ENCODE peak calls at places on chromosomes 13 and 19, in ten cellular contexts. One of them, this sample, is unnamed. For H3K36me3 and H3K4me1, the result is how much of the 10 kb centered on the place peaks cover.

GRCh38 chr19:17004386-17004785 is 22.2 kb downstream of the CPAMD8 start:
- DNase-seq in testis: no peak
- DNase-seq in left ventricle myocardium inferior: no peak
- DNase-seq in pancreas: no peak
- DNase-seq in DND-41: no peak
- DNase-seq in GM23248: no peak
- DNase-seq in IMR-90: no peak
- DNase-seq in fibroblast of lung: no peak
- DNase-seq in left lung: no peak
- DNase-seq in Caco-2: no peak
- DNase-seq in this sample: no peak

GRCh38 chr13:77300176-77301141 is 26.4 kb downstream of the MYCBP2 start:
- DNase-seq in testis: no peak
- DNase-seq in left ventricle myocardium inferior: no peak
- DNase-seq in pancreas: no peak
- DNase-seq in DND-41: no peak
- DNase-seq in GM23248: peak
- DNase-seq in IMR-90: peak
- DNase-seq in fibroblast of lung: peak
- DNase-seq in left lung: no peak
- DNase-seq in Caco-2: no peak
- DNase-seq in this sample: no peak

GRCh38 chr19:29542776-29543175 is 17.0 kb downstream of the VSTM2B start:
- DNase-seq in testis: no peak
- DNase-seq in left ventricle myocardium inferior: no peak
- DNase-seq in pancreas: no peak
- DNase-seq in DND-41: no peak
- DNase-seq in GM23248: no peak
- DNase-seq in IMR-90: no peak
- DNase-seq in fibroblast of lung: no peak
- DNase-seq in left lung: no peak
- DNase-seq in Caco-2: peak
- DNase-seq in this sample: no peak

GRCh38 chr13:109951491-109951890 is 165.1 kb upstream of the IRS2 start:
- DNase-seq in testis: no peak
- DNase-seq in left ventricle myocardium inferior: no peak
- DNase-seq in pancreas: no peak
- DNase-seq in DND-41: no peak
- DNase-seq in GM23248: no peak
- DNase-seq in IMR-90: no peak
- DNase-seq in fibroblast of lung: no peak
- DNase-seq in left lung: no peak
- DNase-seq in Caco-2: no peak
- DNase-seq in this sample: no peak

GRCh38 chr13:65085977-65086376 is 2144.2 kb downstream of the PCDH9 start:
- DNase-seq in testis: no peak
- DNase-seq in left ventricle myocardium inferior: no peak
- DNase-seq in pancreas: no peak
- DNase-seq in DND-41: no peak
- DNase-seq in GM23248: no peak
- DNase-seq in IMR-90: no peak
- DNase-seq in fibroblast of lung: no peak
- DNase-seq in left lung: peak
- DNase-seq in Caco-2: no peak
- DNase-seq in this sample: no peak

GRCh38 chr19:43432866-43433673 is 18.4 kb downstream of the TEX101 start:
- DNase-seq in testis: peak
- DNase-seq in left ventricle myocardium inferior: peak
- DNase-seq in pancreas: peak
- DNase-seq in DND-41: peak
- DNase-seq in GM23248: peak
- DNase-seq in IMR-90: peak
- DNase-seq in fibroblast of lung: peak
- DNase-seq in left lung: no peak
- DNase-seq in Caco-2: peak
- DNase-seq in this sample: peak

GRCh38 chr13:34349091-34349722 is 531.3 kb downstream of the RFC3 start:
- DNase-seq in testis: peak
- DNase-seq in left ventricle myocardium inferior: peak
- DNase-seq in pancreas: peak
- DNase-seq in DND-41: no peak
- DNase-seq in GM23248: peak
- DNase-seq in IMR-90: peak
- DNase-seq in fibroblast of lung: peak
- DNase-seq in left lung: no peak
- DNase-seq in Caco-2: no peak
- DNase-seq in this sample: peak

GRCh38 chr19:47414469-47414868 is 4.9 kb downstream of the MEIS3 start:
- DNase-seq in testis: no peak
- DNase-seq in left ventricle myocardium inferior: no peak
- DNase-seq in pancreas: no peak
- DNase-seq in DND-41: no peak
- DNase-seq in GM23248: no peak
- DNase-seq in IMR-90: no peak
- DNase-seq in fibroblast of lung: no peak
- DNase-seq in left lung: no peak
- DNase-seq in Caco-2: peak
- DNase-seq in this sample: no peak

GRCh38 chr13:100128373-100128772 is 39.5 kb downstream of the PCCA start:
- DNase-seq in testis: no peak
- DNase-seq in left ventricle myocardium inferior: no peak
- DNase-seq in pancreas: no peak
- DNase-seq in DND-41: no peak
- DNase-seq in GM23248: peak
- DNase-seq in IMR-90: peak
- DNase-seq in fibroblast of lung: peak
- DNase-seq in left lung: no peak
- DNase-seq in Caco-2: no peak
- DNase-seq in this sample: no peak

GRCh38 chr13:107803822-107804495 is 411.4 kb downstream of the LIG4 start:
- DNase-seq in testis: no peak
- DNase-seq in left ventricle myocardium inferior: no peak
- DNase-seq in pancreas: no peak
- DNase-seq in DND-41: no peak
- DNase-seq in GM23248: no peak
- DNase-seq in IMR-90: no peak
- DNase-seq in fibroblast of lung: no peak
- DNase-seq in left lung: no peak
- DNase-seq in Caco-2: no peak
- DNase-seq in this sample: no peak

GRCh38 chr19:7862413-7862951 is 11.7 kb downstream of the PRR36 start:
- DNase-seq in testis: peak
- DNase-seq in left ventricle myocardium inferior: peak
- DNase-seq in pancreas: peak
- DNase-seq in DND-41: peak
- DNase-seq in GM23248: peak
- DNase-seq in IMR-90: peak
- DNase-seq in fibroblast of lung: peak
- DNase-seq in left lung: peak
- DNase-seq in Caco-2: peak
- DNase-seq in this sample: peak

GRCh38 chr19:29867984-29868383 is 56.2 kb downstream of the CCNE1 start:
- DNase-seq in testis: no peak
- DNase-seq in left ventricle myocardium inferior: no peak
- DNase-seq in pancreas: no peak
- DNase-seq in DND-41: no peak
- DNase-seq in GM23248: no peak
- DNase-seq in IMR-90: no peak
- DNase-seq in fibroblast of lung: no peak
- DNase-seq in left lung: no peak
- DNase-seq in Caco-2: no peak
- DNase-seq in this sample: no peak

GRCh38 chr13:44726214-44726613 is 150.1 kb upstream of the TSC22D1 start:
- DNase-seq in testis: no peak
- DNase-seq in left ventricle myocardium inferior: no peak
- DNase-seq in pancreas: no peak
- DNase-seq in DND-41: no peak
- DNase-seq in GM23248: peak
- DNase-seq in IMR-90: peak
- DNase-seq in fibroblast of lung: peak
- DNase-seq in left lung: no peak
- DNase-seq in Caco-2: no peak
- DNase-seq in this sample: no peak

GRCh38 chr13:67763316-67763715 is 533.2 kb upstream of the PCDH9 start:
- DNase-seq in testis: no peak
- DNase-seq in left ventricle myocardium inferior: no peak
- DNase-seq in pancreas: no peak
- DNase-seq in DND-41: no peak
- DNase-seq in GM23248: no peak
- DNase-seq in IMR-90: no peak
- DNase-seq in fibroblast of lung: no peak
- DNase-seq in left lung: no peak
- DNase-seq in Caco-2: no peak
- DNase-seq in this sample: no peak

GRCh38 chr19:33502991-33503790 is 18.4 kb downstream of the PEPD start:
- DNase-seq in testis: no peak
- DNase-seq in left ventricle myocardium inferior: no peak
- DNase-seq in pancreas: no peak
- DNase-seq in DND-41: no peak
- DNase-seq in GM23248: no peak
- DNase-seq in IMR-90: no peak
- DNase-seq in fibroblast of lung: no peak
- DNase-seq in left lung: peak
- DNase-seq in Caco-2: no peak
- DNase-seq in this sample: no peak

GRCh38 chr13:21079206-21079605 is 17.8 kb upstream of the LATS2 start:
- DNase-seq in testis: no peak
- DNase-seq in left ventricle myocardium inferior: no peak
- DNase-seq in pancreas: no peak
- DNase-seq in DND-41: no peak
- DNase-seq in GM23248: no peak
- DNase-seq in IMR-90: no peak
- DNase-seq in fibroblast of lung: peak
- DNase-seq in left lung: no peak
- DNase-seq in Caco-2: no peak
- DNase-seq in this sample: no peak

DNA sequence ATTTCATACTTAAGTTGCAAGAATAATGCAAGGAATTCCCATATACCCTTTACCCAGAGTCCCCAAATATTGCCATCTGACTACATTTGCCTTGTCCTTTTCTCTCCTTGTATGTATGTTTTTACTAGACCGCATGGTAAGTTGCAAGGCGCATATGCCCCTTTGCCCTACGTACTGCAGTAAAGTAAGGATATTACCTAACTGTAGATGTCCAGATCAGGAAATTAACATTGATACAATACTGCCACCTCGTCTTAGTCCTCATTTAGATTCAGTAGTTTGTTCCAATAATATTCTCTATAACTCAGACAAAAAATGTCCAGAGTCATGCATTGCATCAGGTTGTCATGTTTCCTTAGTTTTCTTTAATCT is 9.3 kb downstream of the SAFB start:
- DNase-seq in testis: no peak
- DNase-seq in left ventricle myocardium inferior: no peak
- DNase-seq in pancreas: no peak
- DNase-seq in DND-41: no peak
- DNase-seq in GM23248: no peak
- DNase-seq in IMR-90: no peak
- DNase-seq in fibroblast of lung: no peak
- DNase-seq in left lung: no peak
- DNase-seq in Caco-2: no peak
- DNase-seq in this sample: no peak
- H3K36me3 ChIP-seq in testis: under half
- H3K36me3 ChIP-seq in left ventricle myocardium inferior: under half
- H3K36me3 ChIP-seq in pancreas: under half
- H3K36me3 ChIP-seq in DND-41: half or more
- H3K36me3 ChIP-seq in GM23248: under half
- H3K36me3 ChIP-seq in IMR-90: under half
- H3K36me3 ChIP-seq in fibroblast of lung: under half
- H3K36me3 ChIP-seq in left lung: under half
- H3K36me3 ChIP-seq in Caco-2: under half
- H3K36me3 ChIP-seq in this sample: under half

DNA sequence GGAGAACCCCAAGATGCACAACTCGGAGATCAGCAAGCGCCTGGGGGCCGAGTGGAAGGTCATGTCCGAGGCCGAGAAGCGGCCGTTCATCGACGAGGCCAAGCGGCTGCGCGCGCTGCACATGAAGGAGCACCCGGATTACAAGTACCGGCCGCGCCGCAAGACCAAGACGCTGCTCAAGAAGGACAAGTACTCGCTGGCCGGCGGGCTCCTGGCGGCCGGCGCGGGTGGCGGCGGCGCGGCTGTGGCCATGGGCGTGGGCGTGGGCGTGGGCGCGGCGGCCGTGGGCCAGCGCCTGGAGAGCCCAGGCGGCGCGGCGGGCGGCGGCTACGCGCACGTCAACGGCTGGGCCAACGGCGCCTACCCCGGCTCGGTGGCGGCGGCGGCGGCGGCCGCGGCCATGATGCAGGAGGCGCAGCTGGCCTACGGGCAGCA is 939 bp downstream of the SOX1 start:
- DNase-seq in testis: no peak
- DNase-seq in left ventricle myocardium inferior: no peak
- DNase-seq in pancreas: no peak
- DNase-seq in DND-41: no peak
- DNase-seq in GM23248: peak
- DNase-seq in IMR-90: no peak
- DNase-seq in fibroblast of lung: peak
- DNase-seq in left lung: peak
- DNase-seq in Caco-2: no peak
- DNase-seq in this sample: no peak
- H3K4me3 ChIP-seq in testis: no peak
- H3K4me3 ChIP-seq in left ventricle myocardium inferior: no peak
- H3K4me3 ChIP-seq in pancreas: no peak
- H3K4me3 ChIP-seq in DND-41: no peak
- H3K4me3 ChIP-seq in GM23248: no peak
- H3K4me3 ChIP-seq in IMR-90: no peak
- H3K4me3 ChIP-seq in fibroblast of lung: no peak
- H3K4me3 ChIP-seq in left lung: no peak
- H3K4me3 ChIP-seq in Caco-2: no peak
- H3K4me3 ChIP-seq in this sample: no peak

DNA sequence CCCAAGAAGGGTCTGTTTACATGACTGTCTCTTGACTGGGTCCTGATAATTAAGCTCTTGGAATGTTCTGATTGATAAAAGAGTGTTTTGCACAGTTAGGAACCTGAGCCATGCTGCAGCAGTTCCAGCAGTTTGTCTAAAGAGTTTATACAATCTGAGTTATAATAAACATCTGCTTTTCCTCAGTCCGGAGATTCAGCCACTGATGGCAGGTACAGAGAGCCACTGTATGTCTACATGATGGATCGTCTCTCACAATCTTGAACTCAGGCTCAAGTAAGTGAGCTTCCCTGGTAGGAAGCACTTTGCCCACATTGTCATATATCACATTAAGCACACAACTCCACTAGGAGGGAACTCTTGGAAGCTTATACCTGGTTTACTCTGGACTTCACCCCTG is 84.3 kb downstream of the UGGT2 start:
- DNase-seq in testis: no peak
- DNase-seq in left ventricle myocardium inferior: no peak
- DNase-seq in pancreas: no peak
- DNase-seq in DND-41: no peak
- DNase-seq in GM23248: no peak
- DNase-seq in IMR-90: no peak
- DNase-seq in fibroblast of lung: no peak
- DNase-seq in left lung: no peak
- DNase-seq in Caco-2: no peak
- DNase-seq in this sample: no peak
- H3K4me1 ChIP-seq in testis: under half
- H3K4me1 ChIP-seq in left ventricle myocardium inferior: under half
- H3K4me1 ChIP-seq in pancreas: under half
- H3K4me1 ChIP-seq in DND-41: under half
- H3K4me1 ChIP-seq in GM23248: under half
- H3K4me1 ChIP-seq in IMR-90: under half
- H3K4me1 ChIP-seq in fibroblast of lung: under half
- H3K4me1 ChIP-seq in left lung: under half
- H3K4me1 ChIP-seq in Caco-2: under half
- H3K4me1 ChIP-seq in this sample: under half

GRCh38 chr19:24054044-24054935 is 32.7 kb upstream of the ZNF254 start:
- DNase-seq in testis: no peak
- DNase-seq in left ventricle myocardium inferior: no peak
- DNase-seq in pancreas: no peak
- DNase-seq in DND-41: no peak
- DNase-seq in GM23248: peak
- DNase-seq in IMR-90: peak
- DNase-seq in fibroblast of lung: peak
- DNase-seq in left lung: no peak
- DNase-seq in Caco-2: no peak
- DNase-seq in this sample: no peak
- H3K36me3 ChIP-seq in testis: under half
- H3K36me3 ChIP-seq in left ventricle myocardium inferior: half or more
- H3K36me3 ChIP-seq in pancreas: under half
- H3K36me3 ChIP-seq in DND-41: half or more
- H3K36me3 ChIP-seq in GM23248: under half
- H3K36me3 ChIP-seq in IMR-90: half or more
- H3K36me3 ChIP-seq in fibroblast of lung: under half
- H3K36me3 ChIP-seq in left lung: half or more
- H3K36me3 ChIP-seq in Caco-2: under half
- H3K36me3 ChIP-seq in this sample: under half

This sample was measured in colonic mucosa.